ENCODE peak calls at places on chromosomes 13 and 19, in eight cellular contexts. One of them, this sample, is unnamed.

GRCh38 chr13:44142911-44143665 is 230.5 kb upstream of the SERP2 start:
- DNase-seq in iris pigment epithelial cell: peak
- DNase-seq in Peyer's patch: no peak
- DNase-seq in non-pigmented ciliary epithelial cell: peak
- DNase-seq in stimulated activated CD4-positive, alpha-beta T cell treated with anti-CD3 and anti-CD28 coated beads, Interleukin-4, amount 100 ng/mL, for 24 hours: no peak
- DNase-seq in CD8-positive, alpha-beta memory T cell: no peak
- DNase-seq in aorta: no peak
- DNase-seq in activated T-cell treated with anti-CD3 and anti-CD28 coated beads for 24 hours: no peak
- DNase-seq in this sample: no peak

GRCh38 chr19:46903458-46903857 is 42.7 kb downstream of the ARHGAP35 start:
- DNase-seq in iris pigment epithelial cell: no peak
- DNase-seq in Peyer's patch: no peak
- DNase-seq in non-pigmented ciliary epithelial cell: no peak
- DNase-seq in stimulated activated CD4-positive, alpha-beta T cell treated with anti-CD3 and anti-CD28 coated beads, Interleukin-4, amount 100 ng/mL, for 24 hours: no peak
- DNase-seq in CD8-positive, alpha-beta memory T cell: no peak
- DNase-seq in aorta: no peak
- DNase-seq in activated T-cell treated with anti-CD3 and anti-CD28 coated beads for 24 hours: no peak
- DNase-seq in this sample: no peak

GRCh38 chr13:53138369-53139036 is 109.9 kb downstream of the OLFM4 start:
- DNase-seq in iris pigment epithelial cell: peak
- DNase-seq in Peyer's patch: no peak
- DNase-seq in non-pigmented ciliary epithelial cell: no peak
- DNase-seq in stimulated activated CD4-positive, alpha-beta T cell treated with anti-CD3 and anti-CD28 coated beads, Interleukin-4, amount 100 ng/mL, for 24 hours: no peak
- DNase-seq in CD8-positive, alpha-beta memory T cell: no peak
- DNase-seq in aorta: no peak
- DNase-seq in activated T-cell treated with anti-CD3 and anti-CD28 coated beads for 24 hours: no peak
- DNase-seq in this sample: no peak

GRCh38 chr13:80171096-80171495 is 169.8 kb downstream of the SPRY2 start:
- DNase-seq in iris pigment epithelial cell: no peak
- DNase-seq in Peyer's patch: no peak
- DNase-seq in non-pigmented ciliary epithelial cell: no peak
- DNase-seq in stimulated activated CD4-positive, alpha-beta T cell treated with anti-CD3 and anti-CD28 coated beads, Interleukin-4, amount 100 ng/mL, for 24 hours: no peak
- DNase-seq in CD8-positive, alpha-beta memory T cell: no peak
- DNase-seq in aorta: no peak
- DNase-seq in activated T-cell treated with anti-CD3 and anti-CD28 coated beads for 24 hours: no peak
- DNase-seq in this sample: no peak

GRCh38 chr19:31749231-31749630 is 400.0 kb upstream of the TSHZ3 start:
- DNase-seq in iris pigment epithelial cell: no peak
- DNase-seq in Peyer's patch: no peak
- DNase-seq in non-pigmented ciliary epithelial cell: no peak
- DNase-seq in stimulated activated CD4-positive, alpha-beta T cell treated with anti-CD3 and anti-CD28 coated beads, Interleukin-4, amount 100 ng/mL, for 24 hours: no peak
- DNase-seq in CD8-positive, alpha-beta memory T cell: no peak
- DNase-seq in aorta: no peak
- DNase-seq in activated T-cell treated with anti-CD3 and anti-CD28 coated beads for 24 hours: no peak
- DNase-seq in this sample: no peak

GRCh38 chr13:29458419-29458818 is 137.1 kb downstream of the SLC7A1 start:
- DNase-seq in iris pigment epithelial cell: no peak
- DNase-seq in Peyer's patch: no peak
- DNase-seq in non-pigmented ciliary epithelial cell: no peak
- DNase-seq in stimulated activated CD4-positive, alpha-beta T cell treated with anti-CD3 and anti-CD28 coated beads, Interleukin-4, amount 100 ng/mL, for 24 hours: no peak
- DNase-seq in CD8-positive, alpha-beta memory T cell: no peak
- DNase-seq in aorta: no peak
- DNase-seq in activated T-cell treated with anti-CD3 and anti-CD28 coated beads for 24 hours: no peak
- DNase-seq in this sample: no peak

GRCh38 chr13:110396913-110397379 is 89.9 kb downstream of the COL4A2 start:
- DNase-seq in iris pigment epithelial cell: peak
- DNase-seq in Peyer's patch: no peak
- DNase-seq in non-pigmented ciliary epithelial cell: peak
- DNase-seq in stimulated activated CD4-positive, alpha-beta T cell treated with anti-CD3 and anti-CD28 coated beads, Interleukin-4, amount 100 ng/mL, for 24 hours: no peak
- DNase-seq in CD8-positive, alpha-beta memory T cell: no peak
- DNase-seq in aorta: peak
- DNase-seq in activated T-cell treated with anti-CD3 and anti-CD28 coated beads for 24 hours: no peak
- DNase-seq in this sample: peak

GRCh38 chr13:113972451-113973217 is 1.2 kb downstream of the C13orf46 start:
- DNase-seq in iris pigment epithelial cell: no peak
- DNase-seq in Peyer's patch: no peak
- DNase-seq in non-pigmented ciliary epithelial cell: no peak
- DNase-seq in stimulated activated CD4-positive, alpha-beta T cell treated with anti-CD3 and anti-CD28 coated beads, Interleukin-4, amount 100 ng/mL, for 24 hours: no peak
- DNase-seq in CD8-positive, alpha-beta memory T cell: no peak
- DNase-seq in aorta: peak
- DNase-seq in activated T-cell treated with anti-CD3 and anti-CD28 coated beads for 24 hours: no peak
- DNase-seq in this sample: no peak

GRCh38 chr13:22944378-22944777 is 236.4 kb upstream of the SGCG start:
- DNase-seq in iris pigment epithelial cell: no peak
- DNase-seq in Peyer's patch: no peak
- DNase-seq in non-pigmented ciliary epithelial cell: no peak
- DNase-seq in stimulated activated CD4-positive, alpha-beta T cell treated with anti-CD3 and anti-CD28 coated beads, Interleukin-4, amount 100 ng/mL, for 24 hours: no peak
- DNase-seq in CD8-positive, alpha-beta memory T cell: no peak
- DNase-seq in aorta: peak
- DNase-seq in activated T-cell treated with anti-CD3 and anti-CD28 coated beads for 24 hours: no peak
- DNase-seq in this sample: no peak

GRCh38 chr13:110363009-110363408 is 55.9 kb downstream of the COL4A2 start:
- DNase-seq in iris pigment epithelial cell: no peak
- DNase-seq in Peyer's patch: no peak
- DNase-seq in non-pigmented ciliary epithelial cell: no peak
- DNase-seq in stimulated activated CD4-positive, alpha-beta T cell treated with anti-CD3 and anti-CD28 coated beads, Interleukin-4, amount 100 ng/mL, for 24 hours: no peak
- DNase-seq in CD8-positive, alpha-beta memory T cell: no peak
- DNase-seq in aorta: peak
- DNase-seq in activated T-cell treated with anti-CD3 and anti-CD28 coated beads for 24 hours: no peak
- DNase-seq in this sample: no peak

GRCh38 chr13:63501702-63502101 is 2086.1 kb upstream of the PCDH20 start:
- DNase-seq in iris pigment epithelial cell: peak
- DNase-seq in Peyer's patch: no peak
- DNase-seq in non-pigmented ciliary epithelial cell: no peak
- DNase-seq in stimulated activated CD4-positive, alpha-beta T cell treated with anti-CD3 and anti-CD28 coated beads, Interleukin-4, amount 100 ng/mL, for 24 hours: no peak
- DNase-seq in CD8-positive, alpha-beta memory T cell: no peak
- DNase-seq in aorta: no peak
- DNase-seq in activated T-cell treated with anti-CD3 and anti-CD28 coated beads for 24 hours: no peak
- DNase-seq in this sample: no peak

GRCh38 chr13:109256866-109257760 is 529.3 kb downstream of the IRS2 start:
- DNase-seq in iris pigment epithelial cell: peak
- DNase-seq in Peyer's patch: no peak
- DNase-seq in non-pigmented ciliary epithelial cell: peak
- DNase-seq in stimulated activated CD4-positive, alpha-beta T cell treated with anti-CD3 and anti-CD28 coated beads, Interleukin-4, amount 100 ng/mL, for 24 hours: no peak
- DNase-seq in CD8-positive, alpha-beta memory T cell: no peak
- DNase-seq in aorta: no peak
- DNase-seq in activated T-cell treated with anti-CD3 and anti-CD28 coated beads for 24 hours: no peak
- DNase-seq in this sample: peak